ENCODE peak calls at places on chromosomes 12 and 14, in six cellular contexts. S is stimulated activated CD8-positive, alpha-beta memory T cell treated with anti-CD3 and anti-CD28 coated beads, Interleukin-12 subunit alpha, Interleukin-12 subunit beta, amount 100 ng/mL, for 4 hours; H is GM12891; O is mucosa of gallbladder; G is NCI-H2171 treated with DMSO at 0.1 percent for 48 hours; W is stimulated activated CD4-positive, alpha-beta T cell treated with anti-CD3 and anti-CD28 coated beads, Interleukin-1b, Interleukin-23, amount 100 ng/mL, for 1 hour. K is an unnamed sample.

GRCh38 chr12:4784404-4785054 is 64.3 kb downstream of the GALNT8 start:
- DNase-seq in S (no peak), H (no peak), O (no peak), G (no peak), W (no peak), K (no peak)

GRCh38 chr14:75279153-75279738 is 618 bp downstream of the FOS start:
- DNase-seq in S (no peak), H (peak), O (peak), G (peak), W (no peak), K (no peak)

GRCh38 chr14:55077691-55078151 is 26.3 kb downstream of the MAPK1IP1L start:
- DNase-seq in S (no peak), H (no peak), O (peak), G (no peak), W (no peak), K (no peak)

GRCh38 chr14:77039285-77040058 is 11.0 kb upstream of the IRF2BPL start:
- DNase-seq in S (no peak), H (no peak), O (no peak), G (peak), W (no peak), K (no peak)

GRCh38 chr12:34347367-34347766 is 325.1 kb downstream of the ALG10 start:
- DNase-seq in S (no peak), H (no peak), O (no peak), G (peak), W (no peak), K (no peak)

GRCh38 chr12:111420494-111420893 is 14.8 kb downstream of the SH2B3 start:
- DNase-seq in S (no peak), H (no peak), O (no peak), G (no peak), W (no peak), K (no peak)

GRCh38 chr12:123761841-123762714 is at the start of gene DNAH10:
- DNase-seq in S (peak), H (peak), O (no peak), G (peak), W (no peak), K (peak)

GRCh38 chr12:87812030-87812429 is 217.2 kb downstream of the C12orf50 start:
- DNase-seq in S (no peak), H (no peak), O (no peak), G (no peak), W (no peak), K (no peak)

GRCh38 chr12:124304314-124304790 is 9.5 kb downstream of the RFLNA start:
- DNase-seq in S (no peak), H (no peak), O (no peak), G (no peak), W (no peak), K (no peak)

GRCh38 chr12:118715647-118716046 is 265.7 kb upstream of the SRRM4 start:
- DNase-seq in S (no peak), H (no peak), O (no peak), G (no peak), W (no peak), K (no peak)

GRCh38 chr12:48795550-48796455 is 6.9 kb upstream of the ADCY6 start:
- DNase-seq in S (peak), H (peak), O (peak), G (peak), W (no peak), K (no peak)

GRCh38 chr12:81207173-81207572 is 129.3 kb downstream of the ACSS3 start:
- DNase-seq in S (no peak), H (no peak), O (no peak), G (no peak), W (no peak), K (no peak)

GRCh38 chr14:103284574-103285467 is 49.2 kb upstream of the EIF5 start:
- DNase-seq in S (no peak), H (no peak), O (peak), G (no peak), W (no peak), K (no peak)

GRCh38 chr12:123111498-123112165 is 39.3 kb downstream of the PITPNM2 start:
- DNase-seq in S (no peak), H (no peak), O (no peak), G (no peak), W (no peak), K (no peak)

GRCh38 chr12:99558113-99558512 is 89.4 kb upstream of the GARIN6 start:
- DNase-seq in S (no peak), H (no peak), O (no peak), G (no peak), W (no peak), K (no peak)

GRCh38 chr12:32821293-32822089 is 65.8 kb upstream of the YARS2 start:
- DNase-seq in S (no peak), H (no peak), O (no peak), G (no peak), W (no peak), K (no peak)

GRCh38 chr12:4908694-4909396 is 860 bp upstream of the KCNA1 start:
- DNase-seq in S (no peak), H (peak), O (no peak), G (no peak), W (no peak), K (no peak)

GRCh38 chr14:81252278-81252677 is 31.5 kb upstream of the GTF2A1 start:
- DNase-seq in S (no peak), H (no peak), O (no peak), G (peak), W (no peak), K (no peak)

GRCh38 chr12:38775457-38775856 is 129.9 kb downstream of the CPNE8 start:
- DNase-seq in S (no peak), H (no peak), O (no peak), G (no peak), W (no peak), K (no peak)

GRCh38 chr14:88590173-88590572 is 27.3 kb downstream of the ZC3H14 start:
- DNase-seq in S (no peak), H (no peak), O (no peak), G (peak), W (no peak), K (no peak)

GRCh38 chr12:130353081-130353480 is 15.4 kb downstream of the PIWIL1 start:
- DNase-seq in S (no peak), H (no peak), O (no peak), G (no peak), W (no peak), K (no peak)

GRCh38 chr14:58171090-58171489 is 19.1 kb upstream of the ARMH4 start:
- DNase-seq in S (peak), H (no peak), O (peak), G (peak), W (no peak), K (no peak)

GRCh38 chr14:105867961-105868599 is 341.7 kb downstream of the TMEM121 start:
- DNase-seq in S (no peak), H (no peak), O (no peak), G (no peak), W (no peak), K (no peak)

GRCh38 chr12:40145896-40146295 is 40.0 kb upstream of the SLC2A13 start:
- DNase-seq in S (no peak), H (no peak), O (no peak), G (peak), W (no peak), K (no peak)

GRCh38 chr12:108299980-108300696 is 39.0 kb downstream of the CMKLR1 start:
- DNase-seq in S (no peak), H (no peak), O (no peak), G (no peak), W (no peak), K (no peak)

GRCh38 chr14:59428581-59429012 is 36.6 kb downstream of the GPR135 start:
- DNase-seq in S (no peak), H (no peak), O (no peak), G (no peak), W (no peak), K (no peak)

GRCh38 chr12:121769297-121769830 is 24.1 kb downstream of the RHOF start:
- DNase-seq in S (no peak), H (no peak), O (no peak), G (no peak), W (no peak), K (no peak)

GRCh38 chr12:131157739-131158138 is 204.0 kb downstream of the ADGRD1 start:
- DNase-seq in S (no peak), H (no peak), O (no peak), G (no peak), W (no peak), K (no peak)

GRCh38 chr12:480831-481230 is 21.1 kb downstream of the B4GALNT3 start:
- DNase-seq in S (no peak), H (no peak), O (no peak), G (no peak), W (no peak), K (no peak)

GRCh38 chr12:22657538-22657937 is 32.6 kb downstream of the ETNK1 start:
- DNase-seq in S (no peak), H (no peak), O (no peak), G (no peak), W (no peak), K (no peak)

GRCh38 chr12:89571481-89572190 is 45.8 kb upstream of the POC1B start:
- DNase-seq in S (no peak), H (no peak), O (no peak), G (no peak), W (no peak), K (no peak)

GRCh38 chr14:68596701-68597100 is 196.2 kb downstream of the ZFP36L1 start:
- DNase-seq in S (no peak), H (no peak), O (no peak), G (no peak), W (no peak), K (no peak)

GRCh38 chr12:24907464-24907863 is 41.4 kb downstream of the BCAT1 start:
- DNase-seq in S (no peak), H (no peak), O (no peak), G (no peak), W (no peak), K (no peak)

GRCh38 chr12:101107032-101107763 is 102.8 kb downstream of the SLC5A8 start:
- DNase-seq in S (no peak), H (no peak), O (no peak), G (no peak), W (no peak), K (no peak)

GRCh38 chr12:69553626-69554248 is 31.5 kb upstream of the CCT2 start:
- DNase-seq in S (no peak), H (no peak), O (peak), G (peak), W (no peak), K (no peak)

GRCh38 chr12:76006028-76006916 is 25.3 kb downstream of the PHLDA1 start:
- DNase-seq in S (no peak), H (no peak), O (no peak), G (peak), W (no peak), K (no peak)

GRCh38 chr12:75953312-75953906 is 78.2 kb downstream of the PHLDA1 start:
- DNase-seq in S (no peak), H (no peak), O (no peak), G (no peak), W (no peak), K (no peak)

GRCh38 chr12:105041186-105041585 is 43.1 kb downstream of the ALDH1L2 start:
- DNase-seq in S (no peak), H (no peak), O (no peak), G (no peak), W (no peak), K (no peak)

GRCh38 chr14:104268725-104269436 is 130.5 kb downstream of the KIF26A start:
- DNase-seq in S (no peak), H (no peak), O (no peak), G (no peak), W (no peak), K (no peak)

K was measured in activated gamma-delta T cell.